ENCODE peak calls at places on chromosome 11, in four cellular contexts. Y, Q, D and B are unnamed samples.

GRCh38 chr11:119892311-119892808 is 163.4 kb upstream of the NECTIN1 start:
- DNase-seq in Y (no peak), Q (no peak), D (peak), B (no peak)

GRCh38 chr11:5596611-5597201 is at the start of gene TRIM6:
- DNase-seq in Y (peak), Q (peak), D (peak), B (no peak)

GRCh38 chr11:113375402-113375801 is 12.2 kb upstream of the ANKK1 start:
- DNase-seq in Y (no peak), Q (no peak), D (peak), B (no peak)

GRCh38 chr11:76506833-76507232 is 62.0 kb downstream of the EMSY start:
- DNase-seq in Y (no peak), Q (no peak), D (no peak), B (no peak)

GRCh38 chr11:69770525-69770924 is 4.6 kb downstream of the FGF4 start:
- DNase-seq in Y (no peak), Q (no peak), D (no peak), B (no peak)

GRCh38 chr11:120128392-120129172 is 9.3 kb downstream of the TRIM29 start:
- DNase-seq in Y (no peak), Q (peak), D (no peak), B (peak)

GRCh38 chr11:116422976-116423375 is 349.8 kb downstream of the BUD13 start:
- DNase-seq in Y (no peak), Q (no peak), D (peak), B (no peak)

GRCh38 chr11:2459016-2459725 is 14.4 kb downstream of the KCNQ1 start:
- DNase-seq in Y (no peak), Q (no peak), D (no peak), B (no peak)

GRCh38 chr11:14703731-14704130 is 60.1 kb downstream of the PDE3B start:
- DNase-seq in Y (no peak), Q (no peak), D (no peak), B (no peak)

GRCh38 chr11:6321356-6321755 is 1.1 kb upstream of the CAVIN3 start:
- DNase-seq in Y (no peak), Q (no peak), D (no peak), B (no peak)

GRCh38 chr11:133533205-133533604 is 904 bp upstream of the OPCML start:
- DNase-seq in Y (no peak), Q (no peak), D (no peak), B (no peak)

GRCh38 chr11:108929241-108929640 is 264.4 kb downstream of the DDX10 start:
- DNase-seq in Y (peak), Q (peak), D (no peak), B (peak)

GRCh38 chr11:117026593-117027330 is 71.5 kb downstream of the SIK3 start:
- DNase-seq in Y (peak), Q (peak), D (no peak), B (no peak)

GRCh38 chr11:69385832-69386415 is 92.0 kb downstream of the MYEOV start:
- DNase-seq in Y (no peak), Q (no peak), D (no peak), B (no peak)

GRCh38 chr11:57648791-57649735 is 649 bp downstream of the YPEL4 start:
- DNase-seq in Y (no peak), Q (no peak), D (peak), B (no peak)

GRCh38 chr11:68338041-68338800 is 25.8 kb downstream of the LRP5 start:
- DNase-seq in Y (peak), Q (peak), D (no peak), B (peak)

GRCh38 chr11:72723508-72723907 is 28.7 kb downstream of the ARAP1 start:
- DNase-seq in Y (no peak), Q (no peak), D (no peak), B (no peak)

GRCh38 chr11:103800406-103801114 is 235.9 kb upstream of the DDI1 start:
- DNase-seq in Y (no peak), Q (peak), D (no peak), B (no peak)

GRCh38 chr11:83007909-83008580 is 63.7 kb downstream of the RAB30 start:
- DNase-seq in Y (peak), Q (no peak), D (peak), B (no peak)

GRCh38 chr11:74611369-74611861 is 19.0 kb downstream of the POLD3 start:
- DNase-seq in Y (no peak), Q (peak), D (peak), B (peak)

GRCh38 chr11:120147950-120148270 is 10.0 kb upstream of the TRIM29 start:
- DNase-seq in Y (no peak), Q (no peak), D (no peak), B (no peak)

GRCh38 chr11:92383430-92383829 is 158.8 kb downstream of the FAT3 start:
- DNase-seq in Y (peak), Q (peak), D (no peak), B (no peak)

GRCh38 chr11:121460941-121461514 is 8.3 kb upstream of the SORL1-AS1 start:
- DNase-seq in Y (no peak), Q (no peak), D (no peak), B (no peak)

GRCh38 chr11:134202661-134203060 is 21.1 kb downstream of the NCAPD3 start:
- DNase-seq in Y (no peak), Q (no peak), D (no peak), B (no peak)

GRCh38 chr11:58963551-58964075 is 24.3 kb downstream of the GLYATL1 start:
- DNase-seq in Y (peak), Q (peak), D (peak), B (peak)

GRCh38 chr11:83292709-83293435 is 6.7 kb upstream of the CCDC90B start:
- DNase-seq in Y (peak), Q (peak), D (peak), B (peak)

GRCh38 chr11:26823963-26824362 is 102.1 kb upstream of the SLC5A12 start:
- DNase-seq in Y (no peak), Q (no peak), D (no peak), B (no peak)

GRCh38 chr11:109772846-109773400 is 320.3 kb upstream of the ZC3H12C start:
- DNase-seq in Y (no peak), Q (no peak), D (no peak), B (no peak)

GRCh38 chr11:31761636-31762035 is 49.5 kb downstream of the PAX6 start:
- DNase-seq in Y (no peak), Q (no peak), D (no peak), B (no peak)

GRCh38 chr11:2089536-2090165 is 49.5 kb downstream of the IGF2 start:
- DNase-seq in Y (no peak), Q (peak), D (no peak), B (no peak)

GRCh38 chr11:37689951-37690350 is 1091.9 kb upstream of the RAG2 start:
- DNase-seq in Y (no peak), Q (no peak), D (no peak), B (peak)

GRCh38 chr11:67163006-67163405 is 43.9 kb downstream of the KDM2A start:
- DNase-seq in Y (no peak), Q (no peak), D (no peak), B (no peak)

GRCh38 chr11:1916132-1916985 is 3.1 kb upstream of the TNNT3 start:
- DNase-seq in Y (no peak), Q (no peak), D (no peak), B (no peak)

GRCh38 chr11:20161230-20161918 is 1.1 kb upstream of the DBX1 start:
- DNase-seq in Y (no peak), Q (no peak), D (peak), B (no peak)

GRCh38 chr11:36097219-36097650 is 153.4 kb downstream of the LDLRAD3 start:
- DNase-seq in Y (no peak), Q (no peak), D (no peak), B (no peak)

GRCh38 chr11:96152623-96153022 is 190.4 kb downstream of the MAML2 start:
- DNase-seq in Y (no peak), Q (no peak), D (no peak), B (no peak)

GRCh38 chr11:96155627-96156378 is 187.2 kb downstream of the MAML2 start:
- DNase-seq in Y (peak), Q (peak), D (no peak), B (peak)

GRCh38 chr11:96156379-96156722 is 186.6 kb downstream of the MAML2 start:
- DNase-seq in Y (no peak), Q (no peak), D (no peak), B (no peak)

GRCh38 chr11:96157517-96157873 is 185.5 kb downstream of the MAML2 start:
- DNase-seq in Y (no peak), Q (no peak), D (no peak), B (no peak)

DNA sequence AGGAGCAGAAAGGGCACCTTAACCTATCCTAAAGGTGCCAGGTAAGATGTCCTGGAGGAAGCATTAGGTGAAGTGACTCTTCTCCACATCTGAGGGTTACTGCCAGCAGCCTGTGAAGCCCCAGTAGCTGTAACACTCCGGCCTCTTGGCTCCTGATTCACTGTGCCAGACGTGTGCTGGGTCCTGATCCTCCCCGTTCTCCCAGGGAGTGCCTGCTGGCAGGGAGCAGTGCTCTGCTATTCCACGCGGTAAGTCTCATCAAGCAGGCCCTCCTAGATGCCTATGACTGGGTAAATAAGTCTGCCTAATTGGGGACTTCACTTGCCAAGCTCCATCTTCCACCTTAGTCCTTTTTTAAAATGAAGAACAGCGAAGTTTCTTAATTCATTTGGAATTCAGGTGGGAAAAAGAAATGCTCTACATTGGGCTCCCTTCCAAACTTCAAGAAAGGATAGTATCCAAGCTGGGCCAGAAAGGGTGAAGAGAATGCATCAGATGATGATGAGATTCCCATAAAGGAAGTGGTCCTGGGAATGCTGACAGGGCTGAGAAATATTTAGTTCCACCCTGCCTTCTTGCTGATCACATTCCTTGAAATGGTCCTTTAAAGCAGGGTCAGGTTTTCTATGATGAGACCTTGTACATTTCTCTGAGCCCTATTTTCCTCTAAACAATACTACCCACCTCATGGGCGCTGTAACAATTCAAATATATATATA is 188.0 kb downstream of the MAML2 start:
- DNase-seq in Y (peak), Q (peak), D (no peak), B (no peak)
- H3K4me3 ChIP-seq in Y (peak), Q (peak), D (no peak), B (no peak)

DNA sequence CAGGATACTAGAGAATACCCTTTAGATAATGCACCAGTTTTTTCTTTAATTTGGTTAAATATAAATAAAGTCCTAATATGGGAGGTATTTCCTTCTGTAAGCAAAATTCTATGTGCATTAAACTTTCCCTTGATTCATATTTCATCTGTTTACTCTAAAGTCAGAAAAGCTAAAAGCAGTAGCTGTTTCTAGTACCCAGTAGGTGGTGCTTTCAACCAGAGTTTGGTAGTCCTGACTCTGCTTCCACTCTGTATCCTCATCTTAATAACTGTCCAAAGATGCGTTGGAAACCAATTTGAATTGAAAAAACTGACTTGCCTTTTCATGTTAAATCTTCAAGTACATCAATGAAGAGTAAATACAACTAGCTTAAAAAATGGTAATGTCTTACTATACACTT is 1065.2 kb downstream of the JRKL start:
- DNase-seq in Y (peak), Q (no peak), D (peak), B (no peak)
- TF ChIP-seq CTCF in Y (peak), Q (no peak), D (peak), B (no peak)

DNA sequence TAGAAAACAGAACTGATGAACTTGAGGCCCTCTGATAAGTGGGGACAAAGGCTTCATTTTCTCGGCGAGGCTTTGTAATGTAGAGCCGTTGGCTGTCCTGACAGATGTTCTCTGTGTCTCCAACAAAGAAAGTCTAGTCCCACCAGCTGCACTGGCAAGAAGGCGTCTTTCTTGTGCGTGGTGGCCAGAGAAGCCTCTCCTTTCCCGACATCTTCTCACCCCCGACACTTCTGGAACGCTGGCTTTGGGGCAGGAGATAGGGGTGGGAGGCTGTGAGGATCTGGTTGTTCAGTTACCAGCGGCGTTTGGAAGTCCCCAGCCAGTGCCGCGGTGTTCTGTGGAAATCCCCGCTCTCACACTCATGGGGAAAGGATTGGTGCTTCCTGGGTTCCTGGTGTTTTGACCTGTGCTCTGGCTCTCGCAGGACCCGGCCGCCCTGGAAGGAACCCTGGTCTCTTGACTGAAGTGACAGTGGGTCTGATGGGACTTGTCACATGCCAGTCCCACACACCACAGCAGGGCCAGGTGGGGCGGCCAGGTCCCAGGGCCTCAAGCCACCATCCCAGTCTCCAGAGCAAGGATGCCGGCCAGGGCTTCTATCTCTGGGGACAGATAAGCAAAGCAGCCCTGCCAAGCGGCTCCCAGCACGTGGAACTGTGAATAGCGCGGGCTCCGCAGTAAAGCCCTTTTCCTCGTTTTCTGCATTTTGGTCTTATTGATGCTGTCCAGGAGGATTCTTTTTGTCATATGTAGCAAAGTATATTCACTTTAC is 23.2 kb downstream of the FADS2 start:
- DNase-seq in Y (no peak), Q (no peak), D (no peak), B (no peak)
- H3K4me3 ChIP-seq in Y (no peak), Q (no peak), D (no peak), B (no peak)

GRCh38 chr11:87398913-87399312 is 361.2 kb downstream of the TMEM135 start:
- DNase-seq in Y (no peak), Q (peak), D (no peak), B (no peak)

GRCh38 chr11:87394924-87395323 is 357.2 kb downstream of the TMEM135 start:
- DNase-seq in Y (no peak), Q (no peak), D (no peak), B (no peak)

GRCh38 chr11:87397250-87397649 is 359.5 kb downstream of the TMEM135 start:
- DNase-seq in Y (no peak), Q (no peak), D (no peak), B (no peak)

DNA sequence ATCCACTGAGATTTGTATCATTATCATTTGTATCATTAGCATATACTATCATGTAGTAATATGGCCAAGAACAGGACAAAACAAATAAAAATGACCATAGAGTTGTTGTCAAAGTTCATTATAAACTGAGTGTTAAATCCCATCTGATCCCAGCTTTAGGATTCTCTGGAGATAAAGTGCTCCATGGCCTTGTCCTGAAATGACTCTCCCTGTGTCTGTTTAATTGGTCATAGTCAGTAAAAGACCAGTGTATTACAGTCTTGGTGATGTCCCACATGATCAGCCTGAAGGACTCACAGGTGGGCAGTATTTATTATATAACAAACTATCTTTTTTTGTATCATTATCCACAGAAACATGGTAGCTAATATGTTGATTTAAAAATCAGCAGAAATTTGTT is 361.6 kb downstream of the TMEM135 start:
- DNase-seq in Y (no peak), Q (no peak), D (no peak), B (no peak)
- TF ChIP-seq CTCF in Y (no peak), Q (no peak), D (no peak), B (no peak)